ENCODE peak calls at places on chromosomes 2 and 18, in seven cellular contexts. Y is anterior cingulate cortex, N is NCI-H1436, B is AG08396, X is GM20000, H is NCI-H1092, I is NCI-H1930. U is an unnamed sample.

GRCh38 chr2:238947920-238948710 is 100.2 kb downstream of the TWIST2 start:
- DNase-seq in Y (no peak), N (no peak), B (peak; percentile 88), X (no peak), H (no peak), I (no peak), U (no peak)

GRCh38 chr18:46660955-46661749 is 4.1 kb upstream of the LOXHD1 start:
- DNase-seq in Y (peak; percentile 83), N (no peak), B (peak; percentile 73), X (no peak), H (no peak), I (no peak), U (no peak)

GRCh38 chr2:69221512-69221911 is 165.5 kb downstream of the GFPT1 start:
- DNase-seq in Y (no peak), N (no peak), B (no peak), X (no peak), H (no peak), I (no peak), U (no peak)

GRCh38 chr2:47984041-47984440 is 77.7 kb upstream of the FBXO11 start:
- DNase-seq in Y (no peak), N (no peak), B (peak; percentile 6), X (no peak), H (no peak), I (no peak), U (no peak)

GRCh38 chr2:130825231-130825971 is 11.3 kb upstream of the ARHGEF4 start:
- DNase-seq in Y (peak; percentile 81), N (peak; percentile 38), B (no peak), X (no peak), H (peak; percentile 71), I (no peak), U (no peak)

GRCh38 chr2:13821255-13821880 is 811.1 kb upstream of the LRATD1 start:
- DNase-seq in Y (no peak), N (no peak), B (peak; percentile 25), X (no peak), H (no peak), I (no peak), U (no peak)

GRCh38 chr2:18171191-18172139 is 293.0 kb downstream of the KCNS3 start:
- DNase-seq in Y (no peak), N (no peak), B (peak; percentile 17), X (no peak), H (no peak), I (no peak), U (no peak)

GRCh38 chr18:60892441-60892840 is 440.8 kb upstream of the CDH20 start:
- DNase-seq in Y (no peak), N (no peak), B (no peak), X (no peak), H (no peak), I (no peak), U (no peak)

GRCh38 chr18:74898965-74899364 is 301.3 kb downstream of the ZNF407 start:
- DNase-seq in Y (no peak), N (no peak), B (no peak), X (no peak), H (peak; percentile 58), I (no peak), U (peak; percentile 42)

GRCh38 chr2:47697000-47697601 is 85.8 kb upstream of the MSH6 start:
- DNase-seq in Y (no peak), N (no peak), B (no peak), X (no peak), H (no peak), I (no peak), U (no peak)

GRCh38 chr2:17035010-17035409 is 369.4 kb upstream of the CYRIA start:
- DNase-seq in Y (no peak), N (no peak), B (no peak), X (no peak), H (no peak), I (no peak), U (no peak)

GRCh38 chr18:7764406-7764805 is 197.3 kb downstream of the PTPRM start:
- DNase-seq in Y (no peak), N (no peak), B (no peak), X (no peak), H (no peak), I (no peak), U (no peak)

GRCh38 chr2:211879323-211879722 is 659.3 kb downstream of the ERBB4 start:
- DNase-seq in Y (no peak), N (no peak), B (no peak), X (no peak), H (no peak), I (no peak), U (no peak)

GRCh38 chr2:182148344-182148743 is 162.7 kb downstream of the PPP1R1C start:
- DNase-seq in Y (no peak), N (no peak), B (no peak), X (no peak), H (no peak), I (no peak), U (no peak)

GRCh38 chr2:226791056-226791486 is 8.5 kb downstream of the IRS1 start:
- DNase-seq in Y (peak; percentile 84), N (peak; percentile 57), B (peak; percentile 55), X (peak; percentile 67), H (peak; percentile 67), I (peak; percentile 21), U (peak; percentile 50)

GRCh38 chr2:16161768-16162490 is 221.6 kb downstream of the MYCN start:
- DNase-seq in Y (no peak), N (no peak), B (no peak), X (no peak), H (no peak), I (no peak), U (no peak)

GRCh38 chr18:12751891-12752290 is 49.0 kb downstream of the PSMG2 start:
- DNase-seq in Y (no peak), N (no peak), B (no peak), X (no peak), H (no peak), I (no peak), U (no peak)

GRCh38 chr2:192029089-192029488 is 165.6 kb downstream of the TMEFF2 start:
- DNase-seq in Y (no peak), N (no peak), B (peak; percentile 13), X (no peak), H (no peak), I (no peak), U (no peak)

GRCh38 chr2:166128156-166128505 is 311 bp upstream of the SCN1A start:
- DNase-seq in Y (no peak), N (no peak), B (no peak), X (no peak), H (no peak), I (no peak), U (no peak)

GRCh38 chr2:88265352-88265960 is 95.3 kb downstream of the THNSL2 start:
- DNase-seq in Y (no peak), N (no peak), B (no peak), X (peak; percentile 52), H (no peak), I (no peak), U (no peak)

GRCh38 chr2:232667989-232668583 is 29.0 kb upstream of the GIGYF2 start:
- DNase-seq in Y (peak; percentile 76), N (no peak), B (no peak), X (no peak), H (no peak), I (no peak), U (no peak)

GRCh38 chr2:177574357-177574756 is 181.8 kb downstream of the AGPS start:
- DNase-seq in Y (no peak), N (no peak), B (no peak), X (no peak), H (no peak), I (no peak), U (no peak)

GRCh38 chr18:79944746-79945117 is 6.7 kb downstream of the SLC66A2 start:
- DNase-seq in Y (no peak), N (no peak), B (no peak), X (no peak), H (no peak), I (no peak), U (no peak)

GRCh38 chr2:127455566-127456493 is 37.6 kb downstream of the PROC start:
- DNase-seq in Y (no peak), N (no peak), B (no peak), X (no peak), H (no peak), I (no peak), U (no peak)

GRCh38 chr2:60735496-60736250 is 20.4 kb upstream of the PAPOLG start:
- DNase-seq in Y (no peak), N (no peak), B (no peak), X (peak; percentile 23), H (no peak), I (no peak), U (no peak)

GRCh38 chr2:85275984-85276540 is 51.7 kb downstream of the TGOLN2 start:
- DNase-seq in Y (no peak), N (no peak), B (no peak), X (no peak), H (no peak), I (no peak), U (no peak)

GRCh38 chr18:52409732-52410131 is 69.7 kb downstream of the DCC start:
- DNase-seq in Y (peak; percentile 10), N (no peak), B (no peak), X (peak; percentile 37), H (no peak), I (no peak), U (no peak)

GRCh38 chr2:27832396-27832795 is 57.8 kb downstream of the RBKS start:
- DNase-seq in Y (no peak), N (no peak), B (no peak), X (no peak), H (no peak), I (no peak), U (no peak)